ENCODE peak calls at places on chromosomes 4 and X, in four cellular contexts. T, A, P and H are unnamed samples.
A peak's percentile ranks its signal among the peaks of the same experiment; 100 is the strongest.

GRCh38 chrX:340641-341423 is 22.2 kb upstream of the GTPBP6 start:
- DNase-seq in T (no peak), A (no peak), P (no peak), H (peak; percentile 68)

GRCh38 chrX:126580877-126581276 is 28.3 kb upstream of the DCAF12L1 start:
- DNase-seq in T (no peak), A (no peak), P (no peak), H (no peak)

GRCh38 chrX:107107459-107107858 is 11.2 kb downstream of the RBM41 start:
- DNase-seq in T (no peak), A (no peak), P (peak; percentile 1), H (no peak)

GRCh38 chr4:94605241-94605640 is 152.5 kb upstream of the BMPR1B start:
- DNase-seq in T (no peak), A (no peak), P (no peak), H (no peak)

GRCh38 chr4:24001486-24001885 is 111.6 kb upstream of the PPARGC1A start:
- DNase-seq in T (no peak), A (no peak), P (no peak), H (no peak)

GRCh38 chr4:7425591-7426468 is 8.9 kb downstream of the PSAPL1 start:
- DNase-seq in T (peak; percentile 46), A (peak; percentile 12), P (no peak), H (peak; percentile 12)

GRCh38 chrX:113726898-113727297 is 857.0 kb upstream of the HTR2C start:
- DNase-seq in T (no peak), A (no peak), P (no peak), H (no peak)

GRCh38 chrX:13277539-13277938 is 42.3 kb downstream of the ATXN3L start:
- DNase-seq in T (no peak), A (no peak), P (no peak), H (no peak)

GRCh38 chr4:154743683-154744340 is at the start of gene LRAT:
- DNase-seq in T (no peak), A (no peak), P (no peak), H (peak; percentile 87)

GRCh38 chrX:152138388-152138784 is at the start of gene MAGEA10:
- DNase-seq in T (no peak), A (no peak), P (no peak), H (no peak)

GRCh38 chr4:109375778-109376414 is 57.7 kb upstream of the SEC24B start:
- DNase-seq in T (no peak), A (no peak), P (no peak), H (peak; percentile 40)

GRCh38 chr4:187849556-187850245 is 145.9 kb upstream of the ZFP42 start:
- DNase-seq in T (no peak), A (no peak), P (no peak), H (no peak)

GRCh38 chr4:106380179-106380578 is 11.6 kb upstream of the GIMD1 start:
- DNase-seq in T (no peak), A (no peak), P (no peak), H (no peak)

GRCh38 chr4:88211473-88212252 is 53.2 kb upstream of the ABCG2 start:
- DNase-seq in T (no peak), A (no peak), P (no peak), H (no peak)

GRCh38 chr4:169010125-169011023 is at the start of gene CBR4:
- DNase-seq in T (peak; percentile 99), A (peak; percentile 96), P (peak; percentile 96), H (peak; percentile 100)
- TF ChIP-seq CTCF in T (peak; percentile 26), A (no peak), P (peak; percentile 9), H (peak; percentile 24)

GRCh38 chr4:126172126-126172525 is 857.4 kb downstream of the FAT4 start:
- DNase-seq in T (no peak), A (no peak), P (no peak), H (no peak)

DNA sequence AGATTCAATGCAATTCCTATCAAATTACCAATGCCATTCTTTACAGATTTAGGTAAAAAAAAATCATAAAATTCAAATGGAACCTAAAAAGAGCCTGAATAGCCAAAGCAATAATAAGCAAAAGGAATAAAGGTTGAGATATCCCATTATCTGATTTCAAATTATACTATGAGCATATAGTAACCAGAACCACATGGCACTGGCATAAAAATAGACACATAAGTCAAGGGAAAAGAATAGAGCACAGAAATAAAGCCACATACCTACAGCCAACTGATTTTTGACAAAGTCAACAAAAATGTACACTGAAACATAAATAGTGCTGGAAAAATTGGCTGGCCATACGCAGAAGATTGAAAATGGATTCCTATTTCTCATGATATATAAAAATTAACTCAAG is 853.7 kb downstream of the FAT4 start:
- DNase-seq in T (no peak), A (no peak), P (no peak), H (no peak)
- TF ChIP-seq CTCF in T (no peak), A (no peak), P (no peak), H (no peak)

DNA sequence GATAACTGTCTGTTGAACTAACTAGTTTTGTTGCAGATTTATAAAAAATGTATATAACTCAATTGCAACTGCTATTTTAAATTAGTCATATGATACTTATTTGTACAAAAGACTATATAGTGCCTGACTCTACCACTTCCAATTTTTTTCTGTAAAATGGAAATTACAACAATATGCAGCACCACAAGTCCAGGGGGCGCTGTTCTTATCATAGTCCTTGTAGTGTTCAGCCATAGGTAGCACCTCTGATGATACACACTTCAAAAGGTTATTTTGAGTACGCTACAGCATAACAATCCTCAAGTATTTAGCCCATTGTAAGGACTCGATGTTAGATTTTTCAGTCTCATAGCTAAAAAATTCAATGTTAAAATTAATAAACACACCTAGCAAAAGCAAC is 174.9 kb downstream of the CORIN start:
- DNase-seq in T (no peak), A (no peak), P (no peak), H (no peak)
- TF ChIP-seq CTCF in T (peak; percentile 17), A (no peak), P (peak; percentile 34), H (no peak)

GRCh38 chr4:41725254-41725653 is 23.3 kb downstream of the PHOX2B start:
- DNase-seq in T (no peak), A (no peak), P (no peak), H (no peak)
- TF ChIP-seq CTCF in T (no peak), A (no peak), P (peak; percentile 23), H (no peak)

GRCh38 chrX:117987376-117987775 is 129.2 kb downstream of the KLHL13 start:
- DNase-seq in T (no peak), A (no peak), P (no peak), H (no peak)

GRCh38 chrX:117989512-117989911 is 127.1 kb downstream of the KLHL13 start:
- DNase-seq in T (no peak), A (no peak), P (peak; percentile 18), H (no peak)

GRCh38 chrX:117982702-117983392 is 133.8 kb downstream of the KLHL13 start:
- DNase-seq in T (no peak), A (no peak), P (no peak), H (no peak)

GRCh38 chrX:117990438-117990837 is 126.2 kb downstream of the KLHL13 start:
- DNase-seq in T (no peak), A (no peak), P (peak; percentile 19), H (no peak)

GRCh38 chrX:117985241-117985640 is 131.4 kb downstream of the KLHL13 start:
- DNase-seq in T (no peak), A (no peak), P (no peak), H (no peak)
- TF ChIP-seq CTCF in T (no peak), A (no peak), P (peak; percentile 32), H (no peak)